ENCODE peak calls at places on chromosomes 7 and 10, in four cellular contexts. X is fibroblast of pulmonary artery, G is BJ, K is iPS DF 6.9. S is an unnamed sample.

GRCh38 chr7:115216652-115217051 is 294.8 kb downstream of the MDFIC start:
- DNase-seq in X (no peak), G (no peak), K (no peak), S (no peak)

GRCh38 chr10:74921744-74922143 is 95.3 kb downstream of the KAT6B start:
- DNase-seq in X (no peak), G (no peak), K (no peak), S (no peak)

GRCh38 chr10:84214612-84215235 is 10.6 kb downstream of the LRIT2 start:
- DNase-seq in X (no peak), G (no peak), K (peak; percentile 60), S (no peak)

GRCh38 chr7:134126937-134127848 is at the start of gene LRGUK:
- DNase-seq in X (peak; percentile 78), G (peak; percentile 10), K (peak; percentile 74), S (peak; percentile 29)

GRCh38 chr10:124917939-124918830 is 23.7 kb upstream of the ZRANB1 start:
- DNase-seq in X (peak; percentile 68), G (no peak), K (no peak), S (no peak)

GRCh38 chr10:69911571-69912528 is 110.1 kb downstream of the COL13A1 start:
- DNase-seq in X (peak; percentile 39), G (no peak), K (no peak), S (no peak)

GRCh38 chr10:12839349-12839927 is 162.1 kb downstream of the CCDC3 start:
- DNase-seq in X (no peak), G (no peak), K (no peak), S (no peak)

GRCh38 chr7:113289140-113289740 is 170.9 kb upstream of the SMIM30 start:
- DNase-seq in X (peak; percentile 68), G (no peak), K (peak; percentile 11), S (peak; percentile 16)

GRCh38 chr7:81986745-81987470 is 217.1 kb upstream of the HGF start:
- DNase-seq in X (no peak), G (no peak), K (no peak), S (no peak)

GRCh38 chr10:95841711-95842498 is 65.9 kb upstream of the CC2D2B start:
- DNase-seq in X (peak; percentile 87), G (no peak), K (peak; percentile 27), S (peak; percentile 19)

GRCh38 chr7:69657331-69657730 is 59.1 kb downstream of the AUTS2 start:
- DNase-seq in X (no peak), G (no peak), K (no peak), S (no peak)

GRCh38 chr7:124536156-124536762 is 229.3 kb downstream of the GPR37 start:
- DNase-seq in X (no peak), G (no peak), K (no peak), S (no peak)

DNA sequence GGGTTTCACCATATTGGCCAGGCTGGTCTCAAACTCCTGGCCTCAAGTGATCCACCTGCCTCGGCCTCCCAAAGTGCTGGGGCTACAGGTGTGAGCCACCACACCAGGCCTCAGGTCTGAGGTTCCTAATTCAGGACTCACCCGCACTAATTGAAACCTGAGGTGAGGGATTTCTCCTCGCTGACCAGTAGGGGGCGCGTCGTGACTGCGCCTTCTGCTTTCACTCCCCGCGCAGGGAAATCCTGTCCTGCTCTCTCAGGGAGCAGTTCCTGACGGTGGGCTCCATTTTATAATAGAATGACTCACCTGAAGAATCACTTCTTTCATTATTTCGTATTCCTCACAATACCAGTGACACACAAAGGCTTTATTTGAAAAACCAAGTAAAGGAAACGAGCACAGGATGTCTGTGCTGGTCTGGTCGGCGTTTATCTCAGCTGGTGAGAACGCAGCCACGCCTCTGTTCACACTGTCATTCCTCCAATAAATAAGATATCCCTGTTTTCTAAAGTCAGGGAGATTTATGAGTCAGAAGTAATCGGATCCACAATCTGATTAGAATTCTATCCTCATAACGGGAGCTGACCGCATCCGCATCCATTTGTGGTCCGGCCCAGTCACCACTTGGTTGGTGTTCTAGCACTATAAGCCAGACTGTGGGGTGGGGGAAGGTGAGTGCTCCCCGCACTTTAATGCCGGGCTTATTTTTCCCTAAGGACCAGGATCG is 35.4 kb downstream of the BAG3 start:
- DNase-seq in X (peak; percentile 93), G (peak; percentile 65), K (peak; percentile 85), S (no peak)
- H3K4me3 ChIP-seq in X (peak overlapping the region; percentile 49), G (peak overlapping the region; percentile 32), K (peak overlapping the region; percentile 42), S (peak overlapping the region; percentile 37)

GRCh38 chr10:93071674-93072224 is 1.9 kb upstream of the CYP26A1 start:
- DNase-seq in X (no peak), G (no peak), K (no peak), S (no peak)
- H3K4me3 ChIP-seq in X (peak overlapping the region; percentile 41), G (peak overlapping the region; percentile 2), K (peak overlapping the region; percentile 8), S (peak overlapping the region; percentile 7)

GRCh38 chr7:73669858-73670385 is 2.3 kb downstream of the VPS37D start:
- DNase-seq in X (no peak), G (no peak), K (no peak), S (no peak)

GRCh38 chr7:73667344-73668102 is at the start of gene VPS37D:
- DNase-seq in X (peak; percentile 82), G (peak; percentile 23), K (peak; percentile 41), S (peak; percentile 57)

GRCh38 chr7:73669316-73669715 is 1.7 kb downstream of the VPS37D start:
- DNase-seq in X (no peak), G (no peak), K (no peak), S (no peak)

GRCh38 chr7:73671317-73671651 is 3.7 kb downstream of the VPS37D start:
- DNase-seq in X (no peak), G (no peak), K (no peak), S (no peak)

DNA sequence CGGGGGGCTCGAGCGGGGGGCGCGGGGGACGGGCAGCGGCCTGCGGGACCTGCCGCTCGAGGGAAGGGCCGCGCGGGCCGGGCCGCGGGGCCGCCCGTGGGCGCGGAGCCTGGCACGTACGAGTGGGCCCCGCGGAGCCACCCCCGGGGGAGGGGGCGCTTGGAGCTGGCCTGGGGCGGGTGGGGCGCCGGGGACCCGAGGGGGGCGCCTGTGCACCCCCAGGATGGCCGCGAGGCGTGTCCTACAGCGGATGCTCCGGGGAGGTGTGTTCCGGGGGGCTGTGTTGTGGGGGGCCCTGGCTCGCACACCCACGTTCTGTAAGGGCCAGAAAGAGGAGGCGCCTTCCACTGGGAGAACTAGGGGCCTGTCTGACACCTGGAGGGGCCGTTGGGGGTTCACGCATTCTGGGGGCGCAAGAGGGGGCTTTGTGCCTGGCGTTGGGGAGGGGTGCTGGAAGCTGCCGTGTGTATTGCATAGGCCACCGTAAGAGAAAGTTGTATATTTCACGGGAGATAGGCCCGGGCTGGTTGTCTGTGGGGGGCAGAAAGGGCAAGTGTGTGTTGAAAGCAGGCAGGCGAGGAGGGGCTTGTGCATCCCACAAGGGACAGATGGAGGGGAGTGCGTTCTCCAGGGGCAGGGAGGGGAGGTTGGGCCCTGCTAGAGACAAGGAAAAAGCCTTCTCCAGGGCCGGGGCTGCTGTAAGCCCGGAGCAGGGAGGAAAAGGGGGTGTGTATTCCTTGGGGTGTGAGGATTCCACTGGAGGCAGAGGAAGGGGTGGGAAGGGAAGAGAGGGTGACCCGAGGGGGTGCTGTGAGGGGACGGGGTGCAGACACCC is 689 bp downstream of the VPS37D start:
- DNase-seq in X (peak; percentile 9), G (no peak), K (no peak), S (no peak)
- H3K4me3 ChIP-seq in X (peak overlapping the region; percentile 65), G (peak overlapping the region; percentile 77), K (peak overlapping the region; percentile 77), S (peak overlapping the region; percentile 77)

GRCh38 chr7:150406311-150406564 is 27.1 kb downstream of the ZNF775 start:
- DNase-seq in X (no peak), G (no peak), K (no peak), S (no peak)
- H3K4me3 ChIP-seq in X (peak overlapping the region; percentile 75), G (peak overlapping the region; percentile 70), K (peak overlapping the region; percentile 56), S (peak overlapping the region; percentile 66)

GRCh38 chr7:42494722-42495121 is 257.7 kb upstream of the GLI3 start:
- DNase-seq in X (no peak), G (no peak), K (no peak), S (no peak)

GRCh38 chr7:42495251-42495650 is 258.2 kb upstream of the GLI3 start:
- DNase-seq in X (peak; percentile 59), G (no peak), K (no peak), S (no peak)

GRCh38 chr7:42494199-42494710 is 257.2 kb upstream of the GLI3 start:
- DNase-seq in X (no peak), G (no peak), K (no peak), S (no peak)

GRCh38 chr7:42492895-42493294 is 255.9 kb upstream of the GLI3 start:
- DNase-seq in X (no peak), G (no peak), K (no peak), S (no peak)

DNA sequence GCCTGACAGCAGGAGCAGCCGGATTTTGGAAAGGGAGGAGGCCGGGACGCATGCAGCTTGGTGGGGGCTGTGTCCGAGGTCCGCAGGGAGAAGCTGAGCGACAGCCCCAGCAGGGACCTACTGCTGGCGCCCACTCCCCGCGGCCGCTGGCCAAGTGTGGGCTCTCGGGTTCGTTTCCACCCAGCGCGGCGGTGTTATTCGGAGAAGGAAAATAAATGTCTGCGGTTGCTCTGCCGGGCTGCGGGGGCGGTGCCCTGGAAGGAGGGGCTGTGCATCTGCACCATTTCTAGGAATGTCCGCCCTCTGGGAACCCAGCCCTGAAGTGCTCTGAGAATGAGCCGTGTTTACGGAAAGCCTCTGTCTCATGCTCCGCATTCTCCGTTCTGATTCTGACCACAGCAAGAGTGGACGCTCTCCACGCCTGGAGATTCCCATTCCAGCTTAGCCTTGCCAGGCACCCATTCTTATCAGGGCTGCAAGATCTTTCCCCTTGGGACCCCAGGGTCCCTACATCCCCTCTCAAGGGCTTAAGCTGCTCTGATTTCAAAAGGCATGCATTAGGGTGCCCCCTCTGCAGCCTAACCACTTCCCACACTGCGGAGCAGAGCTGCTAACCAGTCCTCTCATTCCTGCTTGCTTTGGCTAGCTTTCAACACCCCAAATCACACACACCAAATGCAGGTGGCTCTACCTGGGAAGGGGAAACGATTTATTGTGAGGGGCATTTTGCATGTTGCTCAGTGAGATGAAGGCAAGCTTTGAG is 256.6 kb upstream of the GLI3 start:
- DNase-seq in X (peak; percentile 91), G (peak; percentile 49), K (peak; percentile 22), S (peak; percentile 75)
- H3K4me3 ChIP-seq in X (peak overlapping the region; percentile 56), G (peak overlapping the region; percentile 43), K (peak overlapping the region; percentile 64), S (peak overlapping the region; percentile 42)

DNA sequence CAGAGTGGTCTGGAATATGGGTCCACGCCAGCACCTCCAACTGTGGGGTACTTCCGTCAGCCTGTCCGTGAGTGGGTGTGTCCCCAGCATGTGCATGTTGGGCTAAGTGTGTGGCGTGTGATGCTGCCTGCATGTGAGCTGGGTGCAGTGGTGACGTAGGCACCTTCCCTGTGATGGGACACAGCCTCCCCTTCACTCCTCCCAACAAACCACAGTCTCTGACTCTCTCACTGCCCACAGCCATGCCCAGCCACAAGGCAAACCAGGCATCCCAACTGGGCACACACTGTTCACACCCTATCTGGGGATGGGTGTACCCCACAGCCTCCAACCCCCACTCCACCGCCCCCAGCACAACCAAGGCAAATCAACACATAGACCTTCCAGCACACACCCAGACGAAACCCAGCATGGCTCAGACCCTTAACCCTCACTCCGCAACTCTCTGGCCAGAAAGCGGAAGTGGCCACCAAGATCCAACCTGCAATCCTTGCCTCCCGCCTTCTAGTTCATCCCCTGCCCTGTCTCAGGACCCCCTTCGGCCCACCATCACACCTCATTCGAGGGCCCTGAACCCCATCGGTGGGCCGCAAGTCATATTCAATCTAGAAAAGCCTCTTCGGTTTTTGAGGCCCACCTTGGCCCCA is 10.4 kb downstream of the PSD start:
- DNase-seq in X (no peak), G (no peak), K (no peak), S (no peak)
- H3K4me3 ChIP-seq in X (peak overlapping the region; percentile 44), G (peak overlapping the region; percentile 21), K (peak overlapping the region; percentile 40), S (peak overlapping the region; percentile 55)

S was measured in skeletal muscle cell.